ENCODE peak calls at places on chromosomes 2 and 18, in five cellular contexts. One of them, this sample, is unnamed.

GRCh38 chr2:15782009-15782751 is 158.2 kb upstream of the MYCN start:
- DNase-seq in NT2/D1: no peak
- DNase-seq in H1: no peak
- DNase-seq in GM12878: no peak
- DNase-seq in HepG2: peak; percentile 87
- DNase-seq in this sample: no peak

GRCh38 chr2:56515399-56515798 is 331.6 kb downstream of the CCDC85A start:
- DNase-seq in NT2/D1: no peak
- DNase-seq in H1: no peak
- DNase-seq in GM12878: no peak
- DNase-seq in HepG2: no peak
- DNase-seq in this sample: no peak

GRCh38 chr18:8657873-8658521 is 47.4 kb upstream of the MTCL1 start:
- DNase-seq in NT2/D1: no peak
- DNase-seq in H1: no peak
- DNase-seq in GM12878: no peak
- DNase-seq in HepG2: no peak
- DNase-seq in this sample: no peak

GRCh38 chr2:138373993-138374408 is 127.6 kb upstream of the SPOPL start:
- DNase-seq in NT2/D1: peak; percentile 39
- DNase-seq in H1: no peak
- DNase-seq in GM12878: peak; percentile 12
- DNase-seq in HepG2: peak; percentile 58
- DNase-seq in this sample: peak; percentile 18

GRCh38 chr2:127052068-127052770 is 54.7 kb downstream of the BIN1 start:
- DNase-seq in NT2/D1: no peak
- DNase-seq in H1: no peak
- DNase-seq in GM12878: no peak
- DNase-seq in HepG2: no peak
- DNase-seq in this sample: no peak

GRCh38 chr18:27030403-27030802 is 154.7 kb downstream of the CHST9 start:
- DNase-seq in NT2/D1: no peak
- DNase-seq in H1: no peak
- DNase-seq in GM12878: no peak
- DNase-seq in HepG2: no peak
- DNase-seq in this sample: no peak

GRCh38 chr2:222892321-222892720 is 31.5 kb downstream of the ACSL3 start:
- DNase-seq in NT2/D1: no peak
- DNase-seq in H1: no peak
- DNase-seq in GM12878: no peak
- DNase-seq in HepG2: no peak
- DNase-seq in this sample: no peak

GRCh38 chr2:145055651-145056050 is 535.7 kb upstream of the ZEB2 start:
- DNase-seq in NT2/D1: no peak
- DNase-seq in H1: no peak
- DNase-seq in GM12878: no peak
- DNase-seq in HepG2: no peak
- DNase-seq in this sample: no peak

GRCh38 chr2:164558450-164558849 is 62.8 kb downstream of the GRB14 start:
- DNase-seq in NT2/D1: no peak
- DNase-seq in H1: no peak
- DNase-seq in GM12878: no peak
- DNase-seq in HepG2: no peak
- DNase-seq in this sample: no peak

GRCh38 chr18:70450658-70451253 is 161.9 kb downstream of the SOCS6 start:
- DNase-seq in NT2/D1: no peak
- DNase-seq in H1: no peak
- DNase-seq in GM12878: no peak
- DNase-seq in HepG2: no peak
- DNase-seq in this sample: peak; percentile 7

GRCh38 chr2:6877402-6878305 is at the start of gene RSAD2:
- DNase-seq in NT2/D1: no peak
- DNase-seq in H1: no peak
- DNase-seq in GM12878: peak; percentile 15
- DNase-seq in HepG2: peak; percentile 31
- DNase-seq in this sample: no peak

GRCh38 chr18:12656671-12657047 is 1.2 kb downstream of the SPIRE1 start:
- DNase-seq in NT2/D1: no peak
- DNase-seq in H1: no peak
- DNase-seq in GM12878: no peak
- DNase-seq in HepG2: no peak
- DNase-seq in this sample: no peak

GRCh38 chr2:143686585-143687164 is 557.5 kb downstream of the ARHGAP15 start:
- DNase-seq in NT2/D1: peak; percentile 28
- DNase-seq in H1: no peak
- DNase-seq in GM12878: no peak
- DNase-seq in HepG2: peak; percentile 35
- DNase-seq in this sample: peak; percentile 39

GRCh38 chr2:17470855-17471641 is 47.2 kb downstream of the RAD51AP2 start:
- DNase-seq in NT2/D1: peak; percentile 63
- DNase-seq in H1: no peak
- DNase-seq in GM12878: peak; percentile 4
- DNase-seq in HepG2: peak; percentile 71
- DNase-seq in this sample: peak; percentile 13

GRCh38 chr2:237603718-237604362 is 13.3 kb upstream of the RAB17 start:
- DNase-seq in NT2/D1: peak; percentile 68
- DNase-seq in H1: no peak
- DNase-seq in GM12878: peak; percentile 35
- DNase-seq in HepG2: peak; percentile 40
- DNase-seq in this sample: no peak

GRCh38 chr2:196987654-196988364 is 61.3 kb upstream of the PGAP1 start:
- DNase-seq in NT2/D1: no peak
- DNase-seq in H1: no peak
- DNase-seq in GM12878: peak; percentile 15
- DNase-seq in HepG2: peak; percentile 46
- DNase-seq in this sample: peak; percentile 27

GRCh38 chr18:23716966-23717365 is 27.7 kb downstream of the LAMA3 start:
- DNase-seq in NT2/D1: no peak
- DNase-seq in H1: no peak
- DNase-seq in GM12878: no peak
- DNase-seq in HepG2: no peak
- DNase-seq in this sample: no peak

GRCh38 chr2:121505005-121505404 is 25.7 kb upstream of the RNU4ATAC start:
- DNase-seq in NT2/D1: no peak
- DNase-seq in H1: no peak
- DNase-seq in GM12878: no peak
- DNase-seq in HepG2: no peak
- DNase-seq in this sample: no peak

GRCh38 chr2:239310401-239311061 is 90.3 kb downstream of the HDAC4 start:
- DNase-seq in NT2/D1: no peak
- DNase-seq in H1: peak; percentile 37
- DNase-seq in GM12878: no peak
- DNase-seq in HepG2: no peak
- DNase-seq in this sample: no peak

GRCh38 chr2:40087434-40087833 is 308.4 kb upstream of the THUMPD2 start:
- DNase-seq in NT2/D1: no peak
- DNase-seq in H1: no peak
- DNase-seq in GM12878: no peak
- DNase-seq in HepG2: no peak
- DNase-seq in this sample: no peak

GRCh38 chr2:46863895-46864294 is 51.7 kb downstream of the MCFD2 start:
- DNase-seq in NT2/D1: no peak
- DNase-seq in H1: no peak
- DNase-seq in GM12878: no peak
- DNase-seq in HepG2: no peak
- DNase-seq in this sample: no peak

GRCh38 chr2:46870051-46870839 is 45.4 kb downstream of the MCFD2 start:
- DNase-seq in NT2/D1: no peak
- DNase-seq in H1: no peak
- DNase-seq in GM12878: no peak
- DNase-seq in HepG2: no peak
- DNase-seq in this sample: no peak

GRCh38 chr2:46865181-46865970 is 50.2 kb downstream of the MCFD2 start:
- DNase-seq in NT2/D1: no peak
- DNase-seq in H1: no peak
- DNase-seq in GM12878: no peak
- DNase-seq in HepG2: no peak
- DNase-seq in this sample: no peak

GRCh38 chr2:46869621-46870020 is 46.0 kb downstream of the MCFD2 start:
- DNase-seq in NT2/D1: no peak
- DNase-seq in H1: no peak
- DNase-seq in GM12878: no peak
- DNase-seq in HepG2: no peak
- DNase-seq in this sample: no peak

DNA sequence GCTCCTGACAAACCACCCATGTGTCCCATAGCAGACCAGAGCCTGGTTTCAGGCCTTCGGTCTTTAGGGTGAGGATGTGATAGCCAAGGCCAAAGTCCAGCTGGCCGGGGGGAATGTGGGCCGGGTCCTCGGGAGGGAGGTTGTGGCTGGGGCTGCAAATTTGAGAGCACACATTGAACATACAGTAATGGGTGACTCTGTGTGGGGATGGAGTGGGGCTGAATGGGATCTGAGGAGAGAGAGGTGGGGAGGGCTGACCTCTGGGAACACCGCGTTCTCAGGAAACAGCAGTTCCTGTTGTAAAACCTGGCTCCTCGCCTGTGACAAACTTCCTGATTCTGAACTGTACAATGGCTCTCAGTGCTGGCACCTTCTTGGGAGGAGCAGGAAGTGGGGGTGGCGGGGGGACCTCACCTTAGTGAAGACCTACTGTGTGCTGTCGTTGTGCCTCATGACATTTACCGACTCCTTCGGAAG is 48.8 kb downstream of the MCFD2 start:
- DNase-seq in NT2/D1: no peak
- DNase-seq in H1: no peak
- DNase-seq in GM12878: no peak
- DNase-seq in HepG2: peak; percentile 33
- DNase-seq in this sample: no peak
- TF ChIP-seq SUZ12 in NT2/D1: no peak
- TF ChIP-seq SUZ12 in H1: no peak
- TF ChIP-seq SUZ12 in GM12878: no peak
- TF ChIP-seq SUZ12 in HepG2: no peak
- TF ChIP-seq SUZ12 in this sample: no peak

GRCh38 chr2:241980193-241980592 is 110.7 kb downstream of the RTP5 start:
- DNase-seq in NT2/D1: no peak
- DNase-seq in H1: no peak
- DNase-seq in GM12878: no peak
- DNase-seq in HepG2: no peak
- DNase-seq in this sample: no peak
- TF ChIP-seq SUZ12 in NT2/D1: no peak
- TF ChIP-seq SUZ12 in H1: no peak
- TF ChIP-seq SUZ12 in GM12878: no peak
- TF ChIP-seq SUZ12 in HepG2: no peak
- TF ChIP-seq SUZ12 in this sample: no peak

GRCh38 chr2:149363953-149364352 is 33.6 kb downstream of the LYPD6 start:
- DNase-seq in NT2/D1: no peak
- DNase-seq in H1: no peak
- DNase-seq in GM12878: no peak
- DNase-seq in HepG2: no peak
- DNase-seq in this sample: no peak
- TF ChIP-seq SUZ12 in NT2/D1: no peak
- TF ChIP-seq SUZ12 in H1: no peak
- TF ChIP-seq SUZ12 in GM12878: no peak
- TF ChIP-seq SUZ12 in HepG2: no peak
- TF ChIP-seq SUZ12 in this sample: no peak

GRCh38 chr2:209344349-209344748 is 79.5 kb upstream of the MAP2 start:
- DNase-seq in NT2/D1: no peak
- DNase-seq in H1: no peak
- DNase-seq in GM12878: no peak
- DNase-seq in HepG2: no peak
- DNase-seq in this sample: no peak

GRCh38 chr2:209351636-209352035 is 72.2 kb upstream of the MAP2 start:
- DNase-seq in NT2/D1: no peak
- DNase-seq in H1: no peak
- DNase-seq in GM12878: no peak
- DNase-seq in HepG2: no peak
- DNase-seq in this sample: peak; percentile 23

DNA sequence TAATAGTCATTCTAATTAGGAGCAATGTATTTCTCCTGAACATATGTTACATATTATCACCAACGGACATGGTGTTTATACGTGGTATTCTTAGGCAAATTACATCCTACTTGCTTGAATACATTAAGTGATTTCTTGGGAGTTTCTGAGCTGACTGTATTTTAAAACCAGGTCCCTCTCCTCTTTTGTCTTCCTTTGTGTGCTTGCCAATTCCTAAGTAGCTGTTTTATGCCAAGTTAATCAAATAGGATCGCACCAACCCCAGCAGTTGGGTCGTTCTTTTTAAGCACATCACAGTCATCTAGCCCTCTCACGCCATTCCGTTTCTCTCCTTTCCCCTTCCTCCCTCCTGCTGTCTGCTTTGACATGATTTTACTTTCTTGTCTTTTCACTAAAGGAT is 75.4 kb upstream of the MAP2 start:
- DNase-seq in NT2/D1: no peak
- DNase-seq in H1: no peak
- DNase-seq in GM12878: no peak
- DNase-seq in HepG2: no peak
- DNase-seq in this sample: no peak
- TF ChIP-seq SUZ12 in NT2/D1: no peak
- TF ChIP-seq SUZ12 in H1: no peak
- TF ChIP-seq SUZ12 in GM12878: no peak
- TF ChIP-seq SUZ12 in HepG2: no peak
- TF ChIP-seq SUZ12 in this sample: no peak

GRCh38 chr2:79487371-79487770 is 25.5 kb upstream of the CTNNA2 start:
- DNase-seq in NT2/D1: no peak
- DNase-seq in H1: no peak
- DNase-seq in GM12878: no peak
- DNase-seq in HepG2: no peak
- DNase-seq in this sample: no peak
- TF ChIP-seq SUZ12 in NT2/D1: no peak
- TF ChIP-seq SUZ12 in H1: no peak
- TF ChIP-seq SUZ12 in GM12878: no peak
- TF ChIP-seq SUZ12 in HepG2: no peak
- TF ChIP-seq SUZ12 in this sample: no peak

DNA sequence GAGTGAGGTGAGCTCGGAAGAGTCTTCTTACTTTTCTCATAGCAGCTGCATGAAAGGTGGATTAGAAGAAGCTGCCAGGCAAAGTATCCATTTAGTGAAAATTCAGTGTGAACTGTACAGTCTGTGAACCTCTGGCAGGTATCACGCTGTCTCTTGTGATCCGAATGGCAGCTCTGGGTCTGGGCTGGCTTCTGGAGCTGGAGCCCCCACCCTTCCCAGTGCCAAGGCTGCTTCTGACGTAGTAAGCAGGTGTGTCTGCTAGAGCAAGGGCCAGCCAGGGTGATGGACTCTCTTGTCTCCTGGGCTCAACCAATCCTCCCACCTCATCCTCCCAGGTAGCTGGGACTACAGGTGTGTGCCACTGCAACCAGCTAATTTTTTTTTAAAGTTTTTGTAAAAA is 14.0 kb upstream of the NTSR2 start:
- DNase-seq in NT2/D1: no peak
- DNase-seq in H1: no peak
- DNase-seq in GM12878: no peak
- DNase-seq in HepG2: no peak
- DNase-seq in this sample: no peak
- TF ChIP-seq SUZ12 in NT2/D1: no peak
- TF ChIP-seq SUZ12 in H1: no peak
- TF ChIP-seq SUZ12 in GM12878: no peak
- TF ChIP-seq SUZ12 in HepG2: no peak
- TF ChIP-seq SUZ12 in this sample: no peak

GRCh38 chr2:46001741-46002506 is 295.3 kb upstream of the EPAS1 start:
- DNase-seq in NT2/D1: no peak
- DNase-seq in H1: no peak
- DNase-seq in GM12878: no peak
- DNase-seq in HepG2: peak; percentile 37
- DNase-seq in this sample: no peak
- TF ChIP-seq SUZ12 in NT2/D1: no peak
- TF ChIP-seq SUZ12 in H1: no peak
- TF ChIP-seq SUZ12 in GM12878: no peak
- TF ChIP-seq SUZ12 in HepG2: no peak
- TF ChIP-seq SUZ12 in this sample: no peak

GRCh38 chr2:85234879-85235278 is 92.9 kb downstream of the TGOLN2 start:
- DNase-seq in NT2/D1: peak; percentile 43
- DNase-seq in H1: no peak
- DNase-seq in GM12878: no peak
- DNase-seq in HepG2: no peak
- DNase-seq in this sample: no peak
- TF ChIP-seq SUZ12 in NT2/D1: no peak
- TF ChIP-seq SUZ12 in H1: no peak
- TF ChIP-seq SUZ12 in GM12878: no peak
- TF ChIP-seq SUZ12 in HepG2: no peak
- TF ChIP-seq SUZ12 in this sample: no peak